ENCODE peak calls at places on chromosome 21, in nine cellular contexts. One of them, this sample, is unnamed.
A peak's percentile ranks its signal among the peaks of the same experiment; 100 is the strongest.

GRCh38 chr21:41548781-41549180 is 40.8 kb upstream of the TMPRSS2 start:
- DNase-seq in dorsolateral prefrontal cortex: no peak
- DNase-seq in cardiac muscle cell: no peak
- DNase-seq in heart left ventricle: no peak
- DNase-seq in Karpas-422: no peak
- DNase-seq in CD8-positive, alpha-beta T cell: no peak
- DNase-seq in neural progenitor cell: peak; percentile 63
- DNase-seq in AG04450: no peak
- DNase-seq in stomach: peak; percentile 18
- DNase-seq in this sample: no peak

GRCh38 chr21:44083631-44084291 is 23.4 kb upstream of the PWP2 start:
- DNase-seq in dorsolateral prefrontal cortex: no peak
- DNase-seq in AG04450: no peak
- DNase-seq in neural progenitor cell: no peak
- DNase-seq in heart left ventricle: no peak
- DNase-seq in Karpas-422: no peak
- DNase-seq in CD8-positive, alpha-beta T cell: peak; percentile 76
- DNase-seq in cardiac muscle cell: no peak
- DNase-seq in stomach: peak; percentile 53
- DNase-seq in this sample: no peak

GRCh38 chr21:19326581-19327319 is 923.2 kb upstream of the TMPRSS15 start:
- DNase-seq in heart left ventricle: no peak
- DNase-seq in cardiac muscle cell: no peak
- DNase-seq in AG04450: no peak
- DNase-seq in stomach: no peak
- DNase-seq in neural progenitor cell: no peak
- DNase-seq in dorsolateral prefrontal cortex: no peak
- DNase-seq in CD8-positive, alpha-beta T cell: no peak
- DNase-seq in Karpas-422: no peak
- DNase-seq in this sample: no peak

GRCh38 chr21:15241997-15242767 is 177.4 kb upstream of the NRIP1 start:
- DNase-seq in AG04450: no peak
- DNase-seq in neural progenitor cell: peak; percentile 18
- DNase-seq in dorsolateral prefrontal cortex: no peak
- DNase-seq in stomach: no peak
- DNase-seq in CD8-positive, alpha-beta T cell: no peak
- DNase-seq in cardiac muscle cell: no peak
- DNase-seq in Karpas-422: no peak
- DNase-seq in heart left ventricle: no peak
- DNase-seq in this sample: no peak

GRCh38 chr21:32978346-32979270 is 47.1 kb upstream of the OLIG2 start:
- DNase-seq in cardiac muscle cell: no peak
- DNase-seq in stomach: no peak
- DNase-seq in Karpas-422: no peak
- DNase-seq in heart left ventricle: no peak
- DNase-seq in CD8-positive, alpha-beta T cell: no peak
- DNase-seq in AG04450: no peak
- DNase-seq in neural progenitor cell: peak; percentile 54
- DNase-seq in dorsolateral prefrontal cortex: peak; percentile 80
- DNase-seq in this sample: no peak

GRCh38 chr21:40049959-40050290 is 182.7 kb downstream of the PCP4 start:
- DNase-seq in dorsolateral prefrontal cortex: no peak
- DNase-seq in AG04450: no peak
- DNase-seq in cardiac muscle cell: no peak
- DNase-seq in Karpas-422: no peak
- DNase-seq in stomach: no peak
- DNase-seq in heart left ventricle: no peak
- DNase-seq in CD8-positive, alpha-beta T cell: no peak
- DNase-seq in neural progenitor cell: peak; percentile 19
- DNase-seq in this sample: no peak

GRCh38 chr21:43812139-43812821 is 22.9 kb downstream of the RRP1 start:
- DNase-seq in Karpas-422: peak; percentile 41
- DNase-seq in cardiac muscle cell: no peak
- DNase-seq in CD8-positive, alpha-beta T cell: no peak
- DNase-seq in stomach: peak; percentile 32
- DNase-seq in AG04450: no peak
- DNase-seq in neural progenitor cell: no peak
- DNase-seq in heart left ventricle: no peak
- DNase-seq in dorsolateral prefrontal cortex: no peak
- DNase-seq in this sample: peak; percentile 56

GRCh38 chr21:44390886-44391285 is 37.5 kb downstream of the TRPM2 start:
- DNase-seq in Karpas-422: no peak
- DNase-seq in CD8-positive, alpha-beta T cell: no peak
- DNase-seq in heart left ventricle: no peak
- DNase-seq in dorsolateral prefrontal cortex: no peak
- DNase-seq in AG04450: no peak
- DNase-seq in neural progenitor cell: no peak
- DNase-seq in cardiac muscle cell: no peak
- DNase-seq in stomach: no peak
- DNase-seq in this sample: no peak

GRCh38 chr21:24445517-24445916 is 1161.8 kb downstream of the MRPL39 start:
- DNase-seq in neural progenitor cell: no peak
- DNase-seq in Karpas-422: no peak
- DNase-seq in heart left ventricle: no peak
- DNase-seq in CD8-positive, alpha-beta T cell: no peak
- DNase-seq in cardiac muscle cell: no peak
- DNase-seq in AG04450: no peak
- DNase-seq in stomach: no peak
- DNase-seq in dorsolateral prefrontal cortex: no peak
- DNase-seq in this sample: no peak

GRCh38 chr21:25565272-25566199 is 41.7 kb downstream of the MRPL39 start:
- DNase-seq in dorsolateral prefrontal cortex: no peak
- DNase-seq in AG04450: no peak
- DNase-seq in CD8-positive, alpha-beta T cell: no peak
- DNase-seq in cardiac muscle cell: no peak
- DNase-seq in Karpas-422: no peak
- DNase-seq in stomach: no peak
- DNase-seq in neural progenitor cell: no peak
- DNase-seq in heart left ventricle: no peak
- DNase-seq in this sample: no peak

GRCh38 chr21:25564349-25564948 is 42.8 kb downstream of the MRPL39 start:
- DNase-seq in stomach: no peak
- DNase-seq in heart left ventricle: no peak
- DNase-seq in cardiac muscle cell: no peak
- DNase-seq in AG04450: no peak
- DNase-seq in Karpas-422: no peak
- DNase-seq in neural progenitor cell: no peak
- DNase-seq in CD8-positive, alpha-beta T cell: no peak
- DNase-seq in dorsolateral prefrontal cortex: no peak
- DNase-seq in this sample: no peak

GRCh38 chr21:25562660-25563059 is 44.6 kb downstream of the MRPL39 start:
- DNase-seq in AG04450: no peak
- DNase-seq in CD8-positive, alpha-beta T cell: peak; percentile 12
- DNase-seq in stomach: no peak
- DNase-seq in heart left ventricle: no peak
- DNase-seq in Karpas-422: no peak
- DNase-seq in dorsolateral prefrontal cortex: no peak
- DNase-seq in cardiac muscle cell: no peak
- DNase-seq in neural progenitor cell: no peak
- DNase-seq in this sample: no peak

GRCh38 chr21:25561668-25562641 is 45.3 kb downstream of the MRPL39 start:
- DNase-seq in cardiac muscle cell: peak; percentile 45
- DNase-seq in CD8-positive, alpha-beta T cell: peak; percentile 67
- DNase-seq in heart left ventricle: peak; percentile 72
- DNase-seq in dorsolateral prefrontal cortex: no peak
- DNase-seq in neural progenitor cell: peak; percentile 69
- DNase-seq in Karpas-422: peak; percentile 79
- DNase-seq in AG04450: peak; percentile 27
- DNase-seq in stomach: peak; percentile 45
- DNase-seq in this sample: peak; percentile 70

GRCh38 chr21:25563399-25564116 is 43.7 kb downstream of the MRPL39 start:
- DNase-seq in CD8-positive, alpha-beta T cell: no peak
- DNase-seq in dorsolateral prefrontal cortex: no peak
- DNase-seq in heart left ventricle: no peak
- DNase-seq in stomach: no peak
- DNase-seq in Karpas-422: no peak
- DNase-seq in neural progenitor cell: no peak
- DNase-seq in AG04450: no peak
- DNase-seq in cardiac muscle cell: no peak
- DNase-seq in this sample: no peak
- H3K27ac ChIP-seq in CD8-positive, alpha-beta T cell: no peak overlapping the region
- H3K27ac ChIP-seq in dorsolateral prefrontal cortex: no peak overlapping the region
- H3K27ac ChIP-seq in heart left ventricle: no peak overlapping the region
- H3K27ac ChIP-seq in stomach: no peak overlapping the region
- H3K27ac ChIP-seq in Karpas-422: no peak overlapping the region
- H3K27ac ChIP-seq in neural progenitor cell: no peak overlapping the region
- H3K27ac ChIP-seq in AG04450: no peak overlapping the region
- H3K27ac ChIP-seq in cardiac muscle cell: no peak overlapping the region
- H3K27ac ChIP-seq in this sample: no peak overlapping the region

DNA sequence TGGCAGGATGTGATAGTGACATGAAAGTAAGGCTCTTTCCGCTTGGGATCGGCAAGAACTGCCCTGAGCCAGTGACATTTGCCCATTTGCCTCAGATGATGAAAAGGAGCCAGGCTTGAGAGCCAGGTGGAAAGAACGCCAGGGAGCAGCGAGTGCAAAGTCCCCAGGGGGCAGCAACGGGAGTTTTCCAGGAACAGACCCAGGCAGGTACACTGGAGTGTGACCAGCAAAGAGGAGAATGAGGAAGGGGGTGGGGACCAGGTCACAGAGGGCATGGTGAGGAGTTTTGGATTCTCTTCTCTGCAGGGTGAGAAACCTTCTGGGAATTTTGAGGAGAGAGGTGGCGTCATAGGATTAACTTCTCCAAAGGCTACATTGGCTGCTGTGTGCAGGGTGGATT is 10.8 kb upstream of the ETS2 start:
- DNase-seq in CD8-positive, alpha-beta T cell: no peak
- DNase-seq in stomach: no peak
- DNase-seq in Karpas-422: no peak
- DNase-seq in cardiac muscle cell: no peak
- DNase-seq in heart left ventricle: no peak
- DNase-seq in AG04450: no peak
- DNase-seq in dorsolateral prefrontal cortex: no peak
- DNase-seq in neural progenitor cell: no peak
- DNase-seq in this sample: no peak
- H3K27ac ChIP-seq in CD8-positive, alpha-beta T cell: no peak overlapping the region
- H3K27ac ChIP-seq in stomach: no peak overlapping the region
- H3K27ac ChIP-seq in Karpas-422: no peak overlapping the region
- H3K27ac ChIP-seq in cardiac muscle cell: no peak overlapping the region
- H3K27ac ChIP-seq in heart left ventricle: no peak overlapping the region
- H3K27ac ChIP-seq in AG04450: no peak overlapping the region
- H3K27ac ChIP-seq in dorsolateral prefrontal cortex: no peak overlapping the region
- H3K27ac ChIP-seq in neural progenitor cell: no peak overlapping the region
- H3K27ac ChIP-seq in this sample: no peak overlapping the region

GRCh38 chr21:45819478-45820170 is 161.9 kb upstream of the COL6A1 start:
- DNase-seq in cardiac muscle cell: no peak
- DNase-seq in Karpas-422: no peak
- DNase-seq in CD8-positive, alpha-beta T cell: no peak
- DNase-seq in AG04450: no peak
- DNase-seq in heart left ventricle: peak; percentile 55
- DNase-seq in dorsolateral prefrontal cortex: no peak
- DNase-seq in stomach: no peak
- DNase-seq in neural progenitor cell: no peak
- DNase-seq in this sample: peak; percentile 44
- H3K27ac ChIP-seq in cardiac muscle cell: no peak overlapping the region
- H3K27ac ChIP-seq in Karpas-422: no peak overlapping the region
- H3K27ac ChIP-seq in CD8-positive, alpha-beta T cell: no peak overlapping the region
- H3K27ac ChIP-seq in AG04450: peak overlapping the region; percentile 84
- H3K27ac ChIP-seq in heart left ventricle: no peak overlapping the region
- H3K27ac ChIP-seq in dorsolateral prefrontal cortex: no peak overlapping the region
- H3K27ac ChIP-seq in stomach: no peak overlapping the region
- H3K27ac ChIP-seq in neural progenitor cell: no peak overlapping the region
- H3K27ac ChIP-seq in this sample: no peak overlapping the region

GRCh38 chr21:25964926-25965325 is 205.6 kb downstream of the APP start:
- DNase-seq in Karpas-422: no peak
- DNase-seq in AG04450: no peak
- DNase-seq in CD8-positive, alpha-beta T cell: no peak
- DNase-seq in neural progenitor cell: no peak
- DNase-seq in stomach: no peak
- DNase-seq in dorsolateral prefrontal cortex: no peak
- DNase-seq in heart left ventricle: no peak
- DNase-seq in cardiac muscle cell: no peak
- DNase-seq in this sample: no peak

GRCh38 chr21:25966308-25966707 is 204.3 kb downstream of the APP start:
- DNase-seq in stomach: no peak
- DNase-seq in cardiac muscle cell: no peak
- DNase-seq in dorsolateral prefrontal cortex: no peak
- DNase-seq in AG04450: no peak
- DNase-seq in CD8-positive, alpha-beta T cell: no peak
- DNase-seq in heart left ventricle: no peak
- DNase-seq in Karpas-422: no peak
- DNase-seq in neural progenitor cell: no peak
- DNase-seq in this sample: no peak

GRCh38 chr21:25963186-25963585 is 207.4 kb downstream of the APP start:
- DNase-seq in Karpas-422: no peak
- DNase-seq in heart left ventricle: no peak
- DNase-seq in stomach: no peak
- DNase-seq in cardiac muscle cell: no peak
- DNase-seq in AG04450: no peak
- DNase-seq in CD8-positive, alpha-beta T cell: no peak
- DNase-seq in neural progenitor cell: no peak
- DNase-seq in dorsolateral prefrontal cortex: no peak
- DNase-seq in this sample: no peak

GRCh38 chr21:25961042-25961441 is 209.5 kb downstream of the APP start:
- DNase-seq in Karpas-422: no peak
- DNase-seq in heart left ventricle: no peak
- DNase-seq in neural progenitor cell: peak; percentile 38
- DNase-seq in cardiac muscle cell: no peak
- DNase-seq in CD8-positive, alpha-beta T cell: no peak
- DNase-seq in stomach: no peak
- DNase-seq in AG04450: no peak
- DNase-seq in dorsolateral prefrontal cortex: no peak
- DNase-seq in this sample: no peak

GRCh38 chr21:25964009-25964408 is 206.6 kb downstream of the APP start:
- DNase-seq in dorsolateral prefrontal cortex: no peak
- DNase-seq in heart left ventricle: no peak
- DNase-seq in AG04450: no peak
- DNase-seq in neural progenitor cell: no peak
- DNase-seq in stomach: no peak
- DNase-seq in cardiac muscle cell: no peak
- DNase-seq in Karpas-422: no peak
- DNase-seq in CD8-positive, alpha-beta T cell: no peak
- DNase-seq in this sample: no peak
- H3K27ac ChIP-seq in dorsolateral prefrontal cortex: peak overlapping the region; percentile 52
- H3K27ac ChIP-seq in heart left ventricle: peak overlapping the region; percentile 5
- H3K27ac ChIP-seq in AG04450: no peak overlapping the region
- H3K27ac ChIP-seq in neural progenitor cell: no peak overlapping the region
- H3K27ac ChIP-seq in stomach: peak overlapping the region; percentile 62
- H3K27ac ChIP-seq in cardiac muscle cell: no peak overlapping the region
- H3K27ac ChIP-seq in Karpas-422: no peak overlapping the region
- H3K27ac ChIP-seq in CD8-positive, alpha-beta T cell: no peak overlapping the region
- H3K27ac ChIP-seq in this sample: peak overlapping the region; percentile 23

DNA sequence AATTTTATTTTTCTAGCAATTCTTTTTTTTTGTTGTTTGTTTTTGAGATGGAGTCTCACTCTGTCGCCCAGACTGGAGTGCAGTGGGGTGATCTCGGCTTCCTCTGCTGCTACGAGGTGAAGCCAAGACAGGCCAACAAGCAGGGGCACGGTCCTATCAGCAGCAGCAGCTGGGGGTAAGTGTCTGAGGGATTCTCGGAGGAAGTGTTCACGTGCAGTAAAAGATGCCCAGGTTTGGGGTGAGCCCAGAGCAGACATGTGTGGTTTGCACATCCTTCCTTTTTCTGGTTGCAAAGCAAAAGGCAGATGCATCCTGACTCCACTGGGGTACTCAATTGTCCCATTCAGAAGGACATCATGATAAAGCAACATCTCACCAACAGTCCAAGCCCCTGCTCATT is 27.7 kb downstream of the PIGP start:
- DNase-seq in dorsolateral prefrontal cortex: no peak
- DNase-seq in stomach: no peak
- DNase-seq in CD8-positive, alpha-beta T cell: peak; percentile 15
- DNase-seq in AG04450: no peak
- DNase-seq in Karpas-422: no peak
- DNase-seq in neural progenitor cell: no peak
- DNase-seq in cardiac muscle cell: no peak
- DNase-seq in heart left ventricle: no peak
- DNase-seq in this sample: no peak
- H3K27ac ChIP-seq in dorsolateral prefrontal cortex: no peak overlapping the region
- H3K27ac ChIP-seq in stomach: no peak overlapping the region
- H3K27ac ChIP-seq in CD8-positive, alpha-beta T cell: no peak overlapping the region
- H3K27ac ChIP-seq in AG04450: no peak overlapping the region
- H3K27ac ChIP-seq in Karpas-422: no peak overlapping the region
- H3K27ac ChIP-seq in neural progenitor cell: no peak overlapping the region
- H3K27ac ChIP-seq in cardiac muscle cell: no peak overlapping the region
- H3K27ac ChIP-seq in heart left ventricle: no peak overlapping the region
- H3K27ac ChIP-seq in this sample: no peak overlapping the region

This sample was measured in psoas muscle.